ENCODE peak calls at places on chromosomes 11 and 22, in five cellular contexts. X is astrocyte; Y is CD4-positive, CD25-positive, alpha-beta regulatory T cell; H is AG10803; B is effector memory CD4-positive, alpha-beta T cell. F is an unnamed sample.

GRCh38 chr22:41405588-41405987 is 23.8 kb downstream of the TEF start:
- DNase-seq in B (no peak), Y (peak), H (no peak), X (no peak), F (no peak)

GRCh38 chr11:6757373-6757967 is 14.3 kb downstream of the OR2AG2 start:
- DNase-seq in B (peak), H (peak), X (peak), Y (peak), F (peak)

GRCh38 chr11:57638811-57639320 is 10.8 kb downstream of the YPEL4 start:
- DNase-seq in X (no peak), H (no peak), B (no peak), Y (no peak), F (no peak)

GRCh38 chr11:43467958-43468357 is 109.2 kb downstream of the TTC17 start:
- DNase-seq in H (no peak), X (no peak), Y (no peak), B (no peak), F (no peak)

GRCh38 chr11:67418476-67419281 is 3.2 kb downstream of the CARNS1 start:
- DNase-seq in B (no peak), Y (peak), X (no peak), H (no peak), F (no peak)

GRCh38 chr11:113475160-113475761 is at the start of gene DRD2:
- DNase-seq in H (no peak), B (no peak), Y (no peak), X (no peak), F (no peak)

GRCh38 chr11:1573077-1573846 is 1.2 kb upstream of the DUSP8 start:
- DNase-seq in B (peak), X (no peak), H (no peak), Y (peak), F (peak)

GRCh38 chr22:28438183-28438778 is 241.4 kb downstream of the TTC28 start:
- DNase-seq in Y (no peak), B (no peak), X (no peak), H (no peak), F (no peak)

GRCh38 chr22:48781868-48782267 is 1045.8 kb downstream of the BRD1 start:
- DNase-seq in X (no peak), Y (no peak), H (no peak), B (no peak), F (no peak)

GRCh38 chr11:82927264-82927880 is 25.8 kb downstream of the DDIAS start:
- DNase-seq in X (peak), H (peak), B (no peak), Y (peak), F (no peak)

GRCh38 chr22:36763576-36763975 is 12.3 kb downstream of the IFT27 start:
- DNase-seq in B (no peak), Y (no peak), X (no peak), H (no peak), F (no peak)

GRCh38 chr11:112727341-112727841 is 233.8 kb upstream of the NCAM1 start:
- DNase-seq in H (no peak), B (no peak), X (no peak), Y (no peak), F (no peak)

GRCh38 chr11:57514538-57515331 is 767 bp downstream of the SLC43A1 start:
- DNase-seq in B (no peak), H (peak), Y (peak), X (no peak), F (peak)

GRCh38 chr22:43094085-43094484 is 4.9 kb upstream of the TTLL1 start:
- DNase-seq in B (no peak), H (peak), Y (no peak), X (no peak), F (no peak)

GRCh38 chr11:86212212-86212611 is 32.3 kb upstream of the EED start:
- DNase-seq in H (no peak), B (no peak), Y (no peak), X (no peak), F (no peak)

GRCh38 chr11:35598254-35599125 is 19.8 kb upstream of the FJX1 start:
- DNase-seq in H (no peak), X (peak), B (no peak), Y (no peak), F (no peak)

GRCh38 chr22:22358136-22358535 is 113.5 kb downstream of the VPREB1 start:
- DNase-seq in X (no peak), H (no peak), B (no peak), Y (no peak), F (no peak)

GRCh38 chr22:43407591-43407990 is 4.2 kb upstream of the MPPED1 start:
- DNase-seq in H (no peak), B (no peak), X (no peak), Y (no peak), F (no peak)

GRCh38 chr11:62737196-62737595 is 8.9 kb downstream of the TTC9C start:
- DNase-seq in Y (no peak), X (no peak), B (no peak), H (no peak), F (no peak)

GRCh38 chr11:35794850-35795249 is 132.3 kb downstream of the TRIM44 start:
- DNase-seq in B (no peak), H (peak), Y (no peak), X (peak), F (no peak)

GRCh38 chr11:393219-394033 is 583 bp upstream of the PKP3 start:
- DNase-seq in X (peak), H (peak), B (no peak), Y (no peak), F (no peak)
- H3K4me3 ChIP-seq in X (no peak), H (no peak), B (no peak), Y (no peak), F (no peak)

GRCh38 chr11:66104057-66104638 is 34.1 kb downstream of the PACS1 start:
- DNase-seq in H (no peak), X (no peak), B (no peak), Y (no peak), F (no peak)

GRCh38 chr11:66101055-66101454 is 31.0 kb downstream of the PACS1 start:
- DNase-seq in B (no peak), X (no peak), Y (no peak), H (no peak), F (no peak)

DNA sequence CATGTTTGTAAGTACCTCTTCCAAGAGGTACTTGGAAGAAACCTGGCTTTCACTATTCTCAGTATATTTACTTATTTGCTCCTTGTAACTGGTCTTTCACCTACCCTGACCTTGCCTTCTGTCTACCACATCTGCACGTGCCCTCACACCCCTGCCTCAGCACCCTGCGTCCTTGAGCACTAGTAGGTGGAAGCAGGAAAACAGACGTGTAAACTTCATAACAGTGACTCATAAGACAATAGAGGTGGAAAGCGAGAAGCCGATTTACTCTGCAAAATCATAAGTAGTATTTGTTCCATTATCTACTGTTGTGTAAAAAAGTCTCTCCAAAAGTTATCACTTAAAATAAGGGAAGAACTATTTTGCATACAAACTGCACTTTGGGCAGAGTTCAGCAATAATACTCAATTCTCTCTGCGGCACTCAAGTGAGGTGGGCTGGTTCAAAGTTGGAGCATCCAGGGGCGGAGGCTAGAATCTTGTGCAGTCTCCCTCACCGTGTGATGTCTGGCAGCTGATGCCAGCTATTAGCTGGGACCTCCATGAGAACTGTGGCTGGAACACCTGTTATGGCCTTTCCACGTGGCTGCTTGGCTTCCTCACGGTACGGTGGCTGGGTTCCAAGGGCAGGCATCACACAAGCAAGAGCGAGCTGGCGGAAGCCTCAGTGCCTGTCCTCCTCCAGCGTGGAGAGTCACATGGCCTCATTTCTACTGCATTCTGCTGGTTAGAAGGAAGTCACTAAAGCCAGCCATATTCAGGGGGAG is 30.4 kb downstream of the PACS1 start:
- DNase-seq in X (peak), H (no peak), B (peak), Y (peak), F (peak)
- H3K4me3 ChIP-seq in X (no peak), H (no peak), B (peak), Y (peak), F (peak)

DNA sequence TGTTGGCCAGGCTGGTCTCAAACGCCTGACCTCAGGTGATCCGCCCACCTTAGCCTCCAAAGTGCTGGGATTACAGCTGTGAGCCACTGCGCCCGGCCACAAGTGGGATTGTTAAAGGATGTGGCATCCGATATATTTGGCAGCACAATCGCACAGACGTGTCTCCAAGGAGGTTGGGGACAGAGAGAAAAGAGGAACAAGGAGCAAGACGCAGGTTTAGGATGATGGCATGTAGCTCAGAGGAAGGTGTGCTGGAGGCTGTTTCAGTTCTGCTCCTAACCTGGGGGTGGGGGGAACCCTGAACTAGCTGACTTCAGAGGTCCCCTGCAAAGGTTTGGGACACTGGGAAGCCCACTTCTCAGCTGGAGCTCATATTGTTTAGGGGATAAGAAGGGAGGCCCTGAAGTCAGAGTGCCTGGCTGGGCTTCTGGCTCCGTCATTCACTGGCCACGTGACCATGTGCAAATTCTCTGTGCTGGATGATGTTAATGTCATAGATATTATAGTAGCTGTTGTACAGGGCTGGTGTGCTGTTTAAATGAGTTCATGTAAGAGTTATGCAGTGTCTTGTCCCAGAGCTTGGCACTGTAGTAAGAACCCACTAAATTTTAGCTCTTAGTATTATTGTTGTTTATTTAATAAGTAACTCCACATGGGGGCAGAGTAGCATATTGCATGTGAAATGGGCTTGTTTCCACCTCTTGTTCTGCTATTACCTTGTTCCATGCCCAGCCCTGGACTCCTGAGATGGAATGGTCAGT is 129.7 kb downstream of the ST3GAL4 start:
- DNase-seq in Y (no peak), H (peak), B (no peak), X (peak), F (no peak)
- H3K4me3 ChIP-seq in Y (no peak), H (no peak), B (no peak), X (no peak), F (no peak)

GRCh38 chr11:16418698-16419097 is 62.4 kb upstream of the SOX6 start:
- DNase-seq in Y (no peak), B (no peak), H (no peak), X (no peak), F (no peak)
- H3K4me3 ChIP-seq in Y (no peak), B (no peak), H (no peak), X (no peak), F (no peak)

GRCh38 chr11:11263238-11264030 is 89.6 kb downstream of the CSNK2A3 start:
- DNase-seq in X (no peak), H (no peak), Y (no peak), B (no peak), F (no peak)
- H3K4me3 ChIP-seq in X (no peak), H (no peak), Y (no peak), B (no peak), F (no peak)

GRCh38 chr11:122308286-122308685 is 192.3 kb upstream of the BLID start:
- DNase-seq in Y (no peak), B (no peak), X (no peak), H (no peak), F (no peak)

GRCh38 chr11:122305426-122305825 is 189.4 kb upstream of the BLID start:
- DNase-seq in X (no peak), H (no peak), B (no peak), Y (no peak), F (no peak)

GRCh38 chr11:122306776-122307479 is 190.9 kb upstream of the BLID start:
- DNase-seq in H (no peak), X (no peak), B (no peak), Y (no peak), F (no peak)

GRCh38 chr11:122307480-122308085 is 191.6 kb upstream of the BLID start:
- DNase-seq in H (no peak), Y (no peak), X (no peak), B (no peak), F (no peak)

GRCh38 chr11:122305018-122305417 is 189.0 kb upstream of the BLID start:
- DNase-seq in B (no peak), X (no peak), Y (no peak), H (no peak), F (no peak)
- H3K4me3 ChIP-seq in B (no peak), X (no peak), Y (no peak), H (no peak), F (no peak)

GRCh38 chr11:9601876-9602199 is 28.4 kb downstream of the WEE1 start:
- DNase-seq in B (no peak), X (no peak), Y (no peak), H (no peak), F (no peak)
- H3K4me3 ChIP-seq in B (peak), X (no peak), Y (peak), H (no peak), F (peak)

GRCh38 chr11:120339394-120339890 is 3.2 kb downstream of the ARHGEF12 start:
- DNase-seq in Y (peak), B (no peak), H (peak), X (no peak), F (no peak)

GRCh38 chr11:120335928-120336640 is at the start of gene ARHGEF12:
- DNase-seq in X (peak), Y (peak), H (peak), B (peak), F (peak)

GRCh38 chr11:120337133-120337895 is 1.1 kb downstream of the ARHGEF12 start:
- DNase-seq in H (peak), Y (peak), B (no peak), X (no peak), F (peak)

GRCh38 chr11:120336641-120337132 is 474 bp downstream of the ARHGEF12 start:
- DNase-seq in X (no peak), Y (peak), H (no peak), B (no peak), F (peak)

GRCh38 chr11:120337896-120338840 is 2.0 kb downstream of the ARHGEF12 start:
- DNase-seq in Y (no peak), B (no peak), X (no peak), H (peak), F (no peak)
- H3K4me3 ChIP-seq in Y (peak), B (no peak), X (peak), H (peak), F (no peak)

GRCh38 chr11:128574576-128575011 is 12.8 kb downstream of the ETS1 start:
- DNase-seq in Y (no peak), H (no peak), X (peak), B (no peak), F (no peak)

GRCh38 chr11:128575956-128576340 is 11.4 kb downstream of the ETS1 start:
- DNase-seq in B (no peak), Y (no peak), H (peak), X (peak), F (no peak)

GRCh38 chr11:128573674-128574073 is 13.7 kb downstream of the ETS1 start:
- DNase-seq in B (no peak), Y (no peak), H (no peak), X (no peak), F (no peak)

GRCh38 chr11:128576555-128576954 is 10.8 kb downstream of the ETS1 start:
- DNase-seq in X (no peak), Y (no peak), B (no peak), H (no peak), F (no peak)

DNA sequence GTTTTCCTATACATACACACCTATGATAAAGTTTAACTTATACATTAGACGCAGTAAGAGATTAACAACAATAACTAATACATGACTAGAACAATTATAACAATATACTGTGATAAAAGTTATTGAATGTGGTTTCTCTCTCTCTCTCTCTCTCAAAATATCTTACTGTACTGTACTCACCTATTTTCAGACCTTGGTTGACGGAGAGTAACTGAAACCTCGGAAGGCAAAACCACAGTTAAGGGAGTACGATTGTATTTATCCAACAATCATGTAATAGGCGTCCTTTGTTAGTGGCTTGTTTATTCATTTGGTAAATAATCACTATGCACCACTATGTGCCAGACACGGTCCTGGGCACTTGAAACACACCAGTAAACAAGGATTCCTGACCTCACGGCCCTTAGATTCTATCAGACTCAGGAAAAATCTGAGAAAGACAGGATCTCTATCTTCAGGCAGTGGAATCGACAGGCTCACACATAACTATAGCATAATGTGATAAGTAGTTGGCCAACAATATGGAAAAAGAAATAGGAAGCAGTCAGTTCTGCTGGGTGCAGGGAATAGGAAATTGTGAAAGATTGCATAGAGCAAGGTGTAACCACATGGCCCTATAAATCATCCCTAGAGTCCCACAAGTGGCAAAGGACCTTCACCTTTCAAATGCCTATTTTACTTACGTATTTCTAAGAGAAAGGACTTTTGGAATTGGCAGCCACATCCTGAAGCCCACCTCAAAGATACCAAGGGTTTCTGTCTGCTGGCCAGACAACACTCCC is 12.0 kb downstream of the ETS1 start:
- DNase-seq in Y (no peak), H (no peak), B (no peak), X (no peak), F (no peak)
- H3K4me3 ChIP-seq in Y (no peak), H (no peak), B (no peak), X (no peak), F (no peak)

F was measured in CD8-positive, alpha-beta T cell.